ENCODE peak calls at places on chromosomes 4 and X, in ten cellular contexts. One of them, this sample, is unnamed.

GRCh38 chr4:38322709-38323108 is 341.3 kb upstream of the KLF3 start:
- DNase-seq in activated CD4-positive, alpha-beta T cell treated with anti-CD3 and anti-CD28 coated beads, Interleukin-2, amount 50 U/mL, for 48 hours: no peak
- DNase-seq in dorsolateral prefrontal cortex: no peak
- DNase-seq in NCI-H2029 treated with DMSO at 0.1 percent for 48 hours: no peak
- DNase-seq in GM13976: no peak
- DNase-seq in EH: peak; percentile 95
- DNase-seq in activated T-helper 2 cell treated with anti-CD3 and anti-CD28 coated beads, Interferon-gamma antibody, Interleukin-2, Interleukin-4, amounts not matched to agents 10 μg/mL and 5 μg/mL and 100 μg/mL, durations not matched to agents 14 hours and 24 hours and 36 hours: no peak
- DNase-seq in glutamatergic neuron: no peak
- DNase-seq in left lobe of liver: no peak
- DNase-seq in frontal cortex: no peak
- DNase-seq in this sample: no peak

GRCh38 chr4:156036496-156036895 is 82.8 kb upstream of the CTSO start:
- DNase-seq in activated CD4-positive, alpha-beta T cell treated with anti-CD3 and anti-CD28 coated beads, Interleukin-2, amount 50 U/mL, for 48 hours: no peak
- DNase-seq in dorsolateral prefrontal cortex: no peak
- DNase-seq in NCI-H2029 treated with DMSO at 0.1 percent for 48 hours: no peak
- DNase-seq in GM13976: no peak
- DNase-seq in EH: no peak
- DNase-seq in activated T-helper 2 cell treated with anti-CD3 and anti-CD28 coated beads, Interferon-gamma antibody, Interleukin-2, Interleukin-4, amounts not matched to agents 10 μg/mL and 5 μg/mL and 100 μg/mL, durations not matched to agents 14 hours and 24 hours and 36 hours: no peak
- DNase-seq in glutamatergic neuron: no peak
- DNase-seq in left lobe of liver: no peak
- DNase-seq in frontal cortex: no peak
- DNase-seq in this sample: no peak

GRCh38 chrX:129193357-129193756 is 329.9 kb downstream of the SMARCA1 start:
- DNase-seq in activated CD4-positive, alpha-beta T cell treated with anti-CD3 and anti-CD28 coated beads, Interleukin-2, amount 50 U/mL, for 48 hours: no peak
- DNase-seq in dorsolateral prefrontal cortex: no peak
- DNase-seq in NCI-H2029 treated with DMSO at 0.1 percent for 48 hours: no peak
- DNase-seq in GM13976: no peak
- DNase-seq in EH: no peak
- DNase-seq in activated T-helper 2 cell treated with anti-CD3 and anti-CD28 coated beads, Interferon-gamma antibody, Interleukin-2, Interleukin-4, amounts not matched to agents 10 μg/mL and 5 μg/mL and 100 μg/mL, durations not matched to agents 14 hours and 24 hours and 36 hours: no peak
- DNase-seq in glutamatergic neuron: no peak
- DNase-seq in left lobe of liver: no peak
- DNase-seq in frontal cortex: no peak
- DNase-seq in this sample: no peak

GRCh38 chrX:7216981-7217587 is 69.1 kb upstream of the PUDP start:
- DNase-seq in activated CD4-positive, alpha-beta T cell treated with anti-CD3 and anti-CD28 coated beads, Interleukin-2, amount 50 U/mL, for 48 hours: no peak
- DNase-seq in dorsolateral prefrontal cortex: no peak
- DNase-seq in NCI-H2029 treated with DMSO at 0.1 percent for 48 hours: no peak
- DNase-seq in GM13976: no peak
- DNase-seq in EH: no peak
- DNase-seq in activated T-helper 2 cell treated with anti-CD3 and anti-CD28 coated beads, Interferon-gamma antibody, Interleukin-2, Interleukin-4, amounts not matched to agents 10 μg/mL and 5 μg/mL and 100 μg/mL, durations not matched to agents 14 hours and 24 hours and 36 hours: no peak
- DNase-seq in glutamatergic neuron: peak; percentile 29
- DNase-seq in left lobe of liver: no peak
- DNase-seq in frontal cortex: no peak
- DNase-seq in this sample: no peak

GRCh38 chrX:259692-260355 is 21.4 kb upstream of the PLCXD1 start:
- DNase-seq in activated CD4-positive, alpha-beta T cell treated with anti-CD3 and anti-CD28 coated beads, Interleukin-2, amount 50 U/mL, for 48 hours: no peak
- DNase-seq in dorsolateral prefrontal cortex: no peak
- DNase-seq in NCI-H2029 treated with DMSO at 0.1 percent for 48 hours: no peak
- DNase-seq in GM13976: no peak
- DNase-seq in EH: no peak
- DNase-seq in activated T-helper 2 cell treated with anti-CD3 and anti-CD28 coated beads, Interferon-gamma antibody, Interleukin-2, Interleukin-4, amounts not matched to agents 10 μg/mL and 5 μg/mL and 100 μg/mL, durations not matched to agents 14 hours and 24 hours and 36 hours: no peak
- DNase-seq in glutamatergic neuron: no peak
- DNase-seq in left lobe of liver: peak; percentile 36
- DNase-seq in frontal cortex: no peak
- DNase-seq in this sample: no peak

GRCh38 chr4:181752516-181752915 is 490.7 kb upstream of the TENM3 start:
- DNase-seq in activated CD4-positive, alpha-beta T cell treated with anti-CD3 and anti-CD28 coated beads, Interleukin-2, amount 50 U/mL, for 48 hours: no peak
- DNase-seq in dorsolateral prefrontal cortex: no peak
- DNase-seq in NCI-H2029 treated with DMSO at 0.1 percent for 48 hours: no peak
- DNase-seq in GM13976: no peak
- DNase-seq in EH: no peak
- DNase-seq in activated T-helper 2 cell treated with anti-CD3 and anti-CD28 coated beads, Interferon-gamma antibody, Interleukin-2, Interleukin-4, amounts not matched to agents 10 μg/mL and 5 μg/mL and 100 μg/mL, durations not matched to agents 14 hours and 24 hours and 36 hours: no peak
- DNase-seq in glutamatergic neuron: no peak
- DNase-seq in left lobe of liver: no peak
- DNase-seq in frontal cortex: no peak
- DNase-seq in this sample: no peak

GRCh38 chr4:102352774-102353173 is 7.5 kb upstream of the SLC39A8 start:
- DNase-seq in activated CD4-positive, alpha-beta T cell treated with anti-CD3 and anti-CD28 coated beads, Interleukin-2, amount 50 U/mL, for 48 hours: no peak
- DNase-seq in dorsolateral prefrontal cortex: no peak
- DNase-seq in NCI-H2029 treated with DMSO at 0.1 percent for 48 hours: no peak
- DNase-seq in GM13976: no peak
- DNase-seq in EH: no peak
- DNase-seq in activated T-helper 2 cell treated with anti-CD3 and anti-CD28 coated beads, Interferon-gamma antibody, Interleukin-2, Interleukin-4, amounts not matched to agents 10 μg/mL and 5 μg/mL and 100 μg/mL, durations not matched to agents 14 hours and 24 hours and 36 hours: no peak
- DNase-seq in glutamatergic neuron: no peak
- DNase-seq in left lobe of liver: no peak
- DNase-seq in frontal cortex: no peak
- DNase-seq in this sample: no peak

GRCh38 chr4:176539785-176540175 is 220.0 kb downstream of the SPCS3 start:
- DNase-seq in activated CD4-positive, alpha-beta T cell treated with anti-CD3 and anti-CD28 coated beads, Interleukin-2, amount 50 U/mL, for 48 hours: no peak
- DNase-seq in dorsolateral prefrontal cortex: no peak
- DNase-seq in NCI-H2029 treated with DMSO at 0.1 percent for 48 hours: no peak
- DNase-seq in GM13976: no peak
- DNase-seq in EH: peak; percentile 49
- DNase-seq in activated T-helper 2 cell treated with anti-CD3 and anti-CD28 coated beads, Interferon-gamma antibody, Interleukin-2, Interleukin-4, amounts not matched to agents 10 μg/mL and 5 μg/mL and 100 μg/mL, durations not matched to agents 14 hours and 24 hours and 36 hours: no peak
- DNase-seq in glutamatergic neuron: no peak
- DNase-seq in left lobe of liver: no peak
- DNase-seq in frontal cortex: no peak
- DNase-seq in this sample: peak; percentile 44

GRCh38 chr4:136992032-136992431 is 540.3 kb downstream of the PCDH18 start:
- DNase-seq in activated CD4-positive, alpha-beta T cell treated with anti-CD3 and anti-CD28 coated beads, Interleukin-2, amount 50 U/mL, for 48 hours: no peak
- DNase-seq in dorsolateral prefrontal cortex: no peak
- DNase-seq in NCI-H2029 treated with DMSO at 0.1 percent for 48 hours: no peak
- DNase-seq in GM13976: no peak
- DNase-seq in EH: no peak
- DNase-seq in activated T-helper 2 cell treated with anti-CD3 and anti-CD28 coated beads, Interferon-gamma antibody, Interleukin-2, Interleukin-4, amounts not matched to agents 10 μg/mL and 5 μg/mL and 100 μg/mL, durations not matched to agents 14 hours and 24 hours and 36 hours: no peak
- DNase-seq in glutamatergic neuron: no peak
- DNase-seq in left lobe of liver: no peak
- DNase-seq in frontal cortex: no peak
- DNase-seq in this sample: no peak

GRCh38 chr4:39427477-39428119 is 20.9 kb downstream of the KLB start:
- DNase-seq in activated CD4-positive, alpha-beta T cell treated with anti-CD3 and anti-CD28 coated beads, Interleukin-2, amount 50 U/mL, for 48 hours: no peak
- DNase-seq in dorsolateral prefrontal cortex: no peak
- DNase-seq in NCI-H2029 treated with DMSO at 0.1 percent for 48 hours: no peak
- DNase-seq in GM13976: no peak
- DNase-seq in EH: peak; percentile 15
- DNase-seq in activated T-helper 2 cell treated with anti-CD3 and anti-CD28 coated beads, Interferon-gamma antibody, Interleukin-2, Interleukin-4, amounts not matched to agents 10 μg/mL and 5 μg/mL and 100 μg/mL, durations not matched to agents 14 hours and 24 hours and 36 hours: no peak
- DNase-seq in glutamatergic neuron: no peak
- DNase-seq in left lobe of liver: no peak
- DNase-seq in frontal cortex: no peak
- DNase-seq in this sample: no peak

GRCh38 chrX:80174925-80175574 is 160.5 kb downstream of the TBX22 start:
- DNase-seq in activated CD4-positive, alpha-beta T cell treated with anti-CD3 and anti-CD28 coated beads, Interleukin-2, amount 50 U/mL, for 48 hours: no peak
- DNase-seq in dorsolateral prefrontal cortex: no peak
- DNase-seq in NCI-H2029 treated with DMSO at 0.1 percent for 48 hours: no peak
- DNase-seq in GM13976: no peak
- DNase-seq in EH: no peak
- DNase-seq in activated T-helper 2 cell treated with anti-CD3 and anti-CD28 coated beads, Interferon-gamma antibody, Interleukin-2, Interleukin-4, amounts not matched to agents 10 μg/mL and 5 μg/mL and 100 μg/mL, durations not matched to agents 14 hours and 24 hours and 36 hours: no peak
- DNase-seq in glutamatergic neuron: no peak
- DNase-seq in left lobe of liver: no peak
- DNase-seq in frontal cortex: no peak
- DNase-seq in this sample: peak; percentile 84

GRCh38 chr4:146333187-146333894 is 119.0 kb downstream of the REELD1 start:
- DNase-seq in activated CD4-positive, alpha-beta T cell treated with anti-CD3 and anti-CD28 coated beads, Interleukin-2, amount 50 U/mL, for 48 hours: peak; percentile 19
- DNase-seq in dorsolateral prefrontal cortex: no peak
- DNase-seq in NCI-H2029 treated with DMSO at 0.1 percent for 48 hours: no peak
- DNase-seq in GM13976: peak; percentile 36
- DNase-seq in EH: peak; percentile 69
- DNase-seq in activated T-helper 2 cell treated with anti-CD3 and anti-CD28 coated beads, Interferon-gamma antibody, Interleukin-2, Interleukin-4, amounts not matched to agents 10 μg/mL and 5 μg/mL and 100 μg/mL, durations not matched to agents 14 hours and 24 hours and 36 hours: no peak
- DNase-seq in glutamatergic neuron: no peak
- DNase-seq in left lobe of liver: no peak
- DNase-seq in frontal cortex: no peak
- DNase-seq in this sample: no peak

GRCh38 chrX:27680726-27681125 is 90.6 kb downstream of the DCAF8L2 start:
- DNase-seq in activated CD4-positive, alpha-beta T cell treated with anti-CD3 and anti-CD28 coated beads, Interleukin-2, amount 50 U/mL, for 48 hours: no peak
- DNase-seq in dorsolateral prefrontal cortex: no peak
- DNase-seq in NCI-H2029 treated with DMSO at 0.1 percent for 48 hours: no peak
- DNase-seq in GM13976: no peak
- DNase-seq in EH: no peak
- DNase-seq in activated T-helper 2 cell treated with anti-CD3 and anti-CD28 coated beads, Interferon-gamma antibody, Interleukin-2, Interleukin-4, amounts not matched to agents 10 μg/mL and 5 μg/mL and 100 μg/mL, durations not matched to agents 14 hours and 24 hours and 36 hours: no peak
- DNase-seq in glutamatergic neuron: no peak
- DNase-seq in left lobe of liver: no peak
- DNase-seq in frontal cortex: no peak
- DNase-seq in this sample: no peak

GRCh38 chr4:177596035-177596434 is 153.8 kb upstream of the AGA start:
- DNase-seq in activated CD4-positive, alpha-beta T cell treated with anti-CD3 and anti-CD28 coated beads, Interleukin-2, amount 50 U/mL, for 48 hours: peak; percentile 51
- DNase-seq in dorsolateral prefrontal cortex: no peak
- DNase-seq in NCI-H2029 treated with DMSO at 0.1 percent for 48 hours: no peak
- DNase-seq in GM13976: no peak
- DNase-seq in EH: peak; percentile 83
- DNase-seq in activated T-helper 2 cell treated with anti-CD3 and anti-CD28 coated beads, Interferon-gamma antibody, Interleukin-2, Interleukin-4, amounts not matched to agents 10 μg/mL and 5 μg/mL and 100 μg/mL, durations not matched to agents 14 hours and 24 hours and 36 hours: peak; percentile 17
- DNase-seq in glutamatergic neuron: peak; percentile 27
- DNase-seq in left lobe of liver: no peak
- DNase-seq in frontal cortex: no peak
- DNase-seq in this sample: no peak

GRCh38 chr4:27278615-27279014 is 418.0 kb downstream of the STIM2 start:
- DNase-seq in activated CD4-positive, alpha-beta T cell treated with anti-CD3 and anti-CD28 coated beads, Interleukin-2, amount 50 U/mL, for 48 hours: peak; percentile 3
- DNase-seq in dorsolateral prefrontal cortex: no peak
- DNase-seq in NCI-H2029 treated with DMSO at 0.1 percent for 48 hours: peak; percentile 34
- DNase-seq in GM13976: no peak
- DNase-seq in EH: peak; percentile 64
- DNase-seq in activated T-helper 2 cell treated with anti-CD3 and anti-CD28 coated beads, Interferon-gamma antibody, Interleukin-2, Interleukin-4, amounts not matched to agents 10 μg/mL and 5 μg/mL and 100 μg/mL, durations not matched to agents 14 hours and 24 hours and 36 hours: no peak
- DNase-seq in glutamatergic neuron: no peak
- DNase-seq in left lobe of liver: no peak
- DNase-seq in frontal cortex: no peak
- DNase-seq in this sample: peak; percentile 29

GRCh38 chr4:126023946-126024345 is 709.2 kb downstream of the FAT4 start:
- DNase-seq in activated CD4-positive, alpha-beta T cell treated with anti-CD3 and anti-CD28 coated beads, Interleukin-2, amount 50 U/mL, for 48 hours: no peak
- DNase-seq in dorsolateral prefrontal cortex: no peak
- DNase-seq in NCI-H2029 treated with DMSO at 0.1 percent for 48 hours: no peak
- DNase-seq in GM13976: no peak
- DNase-seq in EH: peak; percentile 6
- DNase-seq in activated T-helper 2 cell treated with anti-CD3 and anti-CD28 coated beads, Interferon-gamma antibody, Interleukin-2, Interleukin-4, amounts not matched to agents 10 μg/mL and 5 μg/mL and 100 μg/mL, durations not matched to agents 14 hours and 24 hours and 36 hours: no peak
- DNase-seq in glutamatergic neuron: no peak
- DNase-seq in left lobe of liver: no peak
- DNase-seq in frontal cortex: no peak
- DNase-seq in this sample: no peak

GRCh38 chr4:5979981-5980380 is 38.2 kb downstream of the C4orf50 start:
- DNase-seq in activated CD4-positive, alpha-beta T cell treated with anti-CD3 and anti-CD28 coated beads, Interleukin-2, amount 50 U/mL, for 48 hours: no peak
- DNase-seq in dorsolateral prefrontal cortex: peak; percentile 32
- DNase-seq in NCI-H2029 treated with DMSO at 0.1 percent for 48 hours: no peak
- DNase-seq in GM13976: no peak
- DNase-seq in EH: peak; percentile 6
- DNase-seq in activated T-helper 2 cell treated with anti-CD3 and anti-CD28 coated beads, Interferon-gamma antibody, Interleukin-2, Interleukin-4, amounts not matched to agents 10 μg/mL and 5 μg/mL and 100 μg/mL, durations not matched to agents 14 hours and 24 hours and 36 hours: no peak
- DNase-seq in glutamatergic neuron: peak; percentile 91
- DNase-seq in left lobe of liver: no peak
- DNase-seq in frontal cortex: no peak
- DNase-seq in this sample: no peak

GRCh38 chr4:153611679-153612078 is 72.4 kb upstream of the TLR2 start:
- DNase-seq in activated CD4-positive, alpha-beta T cell treated with anti-CD3 and anti-CD28 coated beads, Interleukin-2, amount 50 U/mL, for 48 hours: no peak
- DNase-seq in dorsolateral prefrontal cortex: no peak
- DNase-seq in NCI-H2029 treated with DMSO at 0.1 percent for 48 hours: no peak
- DNase-seq in GM13976: no peak
- DNase-seq in EH: peak; percentile 48
- DNase-seq in activated T-helper 2 cell treated with anti-CD3 and anti-CD28 coated beads, Interferon-gamma antibody, Interleukin-2, Interleukin-4, amounts not matched to agents 10 μg/mL and 5 μg/mL and 100 μg/mL, durations not matched to agents 14 hours and 24 hours and 36 hours: no peak
- DNase-seq in glutamatergic neuron: no peak
- DNase-seq in left lobe of liver: no peak
- DNase-seq in frontal cortex: no peak
- DNase-seq in this sample: peak; percentile 12

GRCh38 chr4:545612-546011 is 30.5 kb downstream of the TMEM271 start:
- DNase-seq in activated CD4-positive, alpha-beta T cell treated with anti-CD3 and anti-CD28 coated beads, Interleukin-2, amount 50 U/mL, for 48 hours: no peak
- DNase-seq in dorsolateral prefrontal cortex: no peak
- DNase-seq in NCI-H2029 treated with DMSO at 0.1 percent for 48 hours: no peak
- DNase-seq in GM13976: no peak
- DNase-seq in EH: no peak
- DNase-seq in activated T-helper 2 cell treated with anti-CD3 and anti-CD28 coated beads, Interferon-gamma antibody, Interleukin-2, Interleukin-4, amounts not matched to agents 10 μg/mL and 5 μg/mL and 100 μg/mL, durations not matched to agents 14 hours and 24 hours and 36 hours: no peak
- DNase-seq in glutamatergic neuron: no peak
- DNase-seq in left lobe of liver: peak; percentile 23
- DNase-seq in frontal cortex: no peak
- DNase-seq in this sample: no peak

This sample was measured in foreskin melanocyte.